ENCODE peak calls at places on chromosomes 13 and 19, in nine cellular contexts. O is cardiac muscle cell; A is DND-41; U is dorsolateral prefrontal cortex; B is mucosa of descending colon; S is heart right ventricle; J is CD8-positive, alpha-beta T cell; Q is A549; Z is tibial nerve. N is an unnamed sample.

GRCh38 chr19:40539070-40539469 is 37.6 kb upstream of the SHKBP1 start:
- DNase-seq in B (no peak), S (no peak), O (no peak), A (no peak), J (no peak), Q (peak; percentile 69), Z (no peak), U (peak; percentile 22), N (no peak)

GRCh38 chr19:16714702-16715294 is 4.8 kb upstream of the NWD1 start:
- DNase-seq in Q (peak; percentile 52), A (peak; percentile 61), S (peak; percentile 47), Z (peak; percentile 54), O (peak; percentile 59), U (peak; percentile 42), B (peak; percentile 73), J (peak; percentile 30), N (no peak)

GRCh38 chr13:114110091-114110829 is 22.2 kb downstream of the RASA3 start:
- DNase-seq in Q (peak; percentile 13), J (peak; percentile 79), B (no peak), A (peak; percentile 83), Z (no peak), U (no peak), S (no peak), O (no peak), N (no peak)

GRCh38 chr19:27896091-27896490 is 1316.9 kb downstream of the UQCRFS1 start:
- DNase-seq in Q (no peak), Z (no peak), A (no peak), J (no peak), O (no peak), U (no peak), B (no peak), S (no peak), N (no peak)

GRCh38 chr19:49157445-49158224 is at the start of gene TRPM4:
- DNase-seq in U (peak; percentile 76), O (peak; percentile 82), Z (peak; percentile 85), B (peak; percentile 98), J (no peak), S (peak; percentile 96), A (peak; percentile 66), Q (peak; percentile 84), N (peak; percentile 69)

GRCh38 chr13:67369895-67370660 is 139.9 kb upstream of the PCDH9 start:
- DNase-seq in B (no peak), S (no peak), Z (no peak), O (peak; percentile 92), U (no peak), J (no peak), A (no peak), Q (no peak), N (no peak)

GRCh38 chr19:42443944-42444398 is 1.2 kb upstream of the CXCL17 start:
- DNase-seq in A (no peak), Z (no peak), B (peak; percentile 44), U (no peak), J (no peak), Q (no peak), S (no peak), O (no peak), N (no peak)

GRCh38 chr13:66501187-66501586 is 728.9 kb downstream of the PCDH9 start:
- DNase-seq in A (no peak), S (no peak), U (no peak), Z (no peak), J (no peak), Q (peak; percentile 7), O (peak; percentile 60), B (no peak), N (no peak)

GRCh38 chr13:43077906-43078305 is 54.5 kb downstream of the DNAJC15 start:
- DNase-seq in A (no peak), S (no peak), Q (no peak), B (no peak), Z (no peak), J (no peak), O (no peak), U (no peak), N (no peak)

GRCh38 chr13:94073006-94073744 is 406.3 kb downstream of the DCT start:
- DNase-seq in J (no peak), B (no peak), U (no peak), A (no peak), Z (no peak), S (no peak), Q (no peak), O (peak; percentile 83), N (peak; percentile 42)

GRCh38 chr19:40565910-40566495 is 10.7 kb upstream of the SHKBP1 start:
- DNase-seq in J (no peak), S (no peak), Q (no peak), O (no peak), B (no peak), U (no peak), A (no peak), Z (no peak), N (no peak)

GRCh38 chr13:37342205-37342604 is 236.7 kb upstream of the CSNK1A1L start:
- DNase-seq in O (no peak), U (no peak), B (no peak), J (no peak), S (no peak), A (no peak), Z (no peak), Q (no peak), N (no peak)

GRCh38 chr13:85833938-85834337 is 34.7 kb upstream of the SLITRK6 start:
- DNase-seq in J (no peak), B (no peak), O (no peak), U (no peak), S (no peak), Q (no peak), Z (no peak), A (no peak), N (no peak)

GRCh38 chr19:41362143-41362847 is 1.7 kb downstream of the B9D2 start:
- DNase-seq in O (no peak), S (no peak), J (no peak), U (no peak), A (no peak), Z (no peak), Q (peak; percentile 68), B (peak; percentile 48), N (no peak)

GRCh38 chr13:50127017-50127725 is 111.9 kb downstream of the KCNRG start:
- DNase-seq in J (peak; percentile 49), B (peak; percentile 67), U (no peak), S (peak; percentile 58), A (no peak), O (peak; percentile 76), Z (peak; percentile 59), Q (no peak), N (no peak)

GRCh38 chr13:48492123-48493075 is 40.5 kb downstream of the RCBTB2 start:
- DNase-seq in S (peak; percentile 79), Q (no peak), J (peak; percentile 74), Z (peak; percentile 63), B (peak; percentile 66), O (peak; percentile 91), A (peak; percentile 94), U (peak; percentile 64), N (no peak)

DNA sequence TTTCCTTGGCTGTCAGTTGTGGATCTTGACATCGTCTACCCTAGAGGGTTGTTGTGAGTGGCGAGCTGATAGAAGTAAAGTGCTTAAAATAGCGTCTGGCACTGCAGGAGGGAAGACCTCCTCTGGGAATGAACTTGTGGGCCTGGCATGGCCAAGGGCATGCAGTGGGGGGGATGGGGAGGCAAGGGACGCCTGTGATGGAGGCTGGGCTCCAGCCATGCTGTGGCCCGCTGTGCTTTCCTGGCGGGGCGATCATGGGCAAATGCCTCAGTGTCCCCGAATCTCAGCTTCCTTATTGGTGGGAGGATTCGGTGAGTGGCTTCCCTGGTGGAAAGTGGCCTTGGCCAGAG is 10.7 kb downstream of the CARM1 start:
- DNase-seq in O (no peak), Q (no peak), Z (no peak), A (no peak), B (no peak), U (no peak), S (peak; percentile 57), J (no peak), N (no peak)
- H3K4me3 ChIP-seq in O (no peak overlapping the region), Q (no peak overlapping the region), Z (no peak overlapping the region), A (no peak overlapping the region), B (no peak overlapping the region), U (no peak overlapping the region), S (no peak overlapping the region), J (no peak overlapping the region), N (no peak overlapping the region)

GRCh38 chr13:108176685-108177274 is 38.6 kb downstream of the LIG4 start:
- DNase-seq in B (peak; percentile 69), A (peak; percentile 42), Z (peak; percentile 34), O (peak; percentile 29), S (no peak), J (peak; percentile 54), U (peak; percentile 10), Q (peak; percentile 25), N (no peak)
- TF ChIP-seq CTCF in B (no peak), A (peak; percentile 55), Z (no peak), O (peak; percentile 40), S (no peak), J (peak; percentile 69), U (peak; percentile 42), Q (no peak), N (peak; percentile 55)

GRCh38 chr13:74287672-74288169 is 153.5 kb upstream of the KLF12 start:
- DNase-seq in U (peak; percentile 77), O (peak; percentile 81), Z (peak; percentile 60), S (peak; percentile 65), B (peak; percentile 88), Q (peak; percentile 19), J (peak; percentile 85), A (peak; percentile 86), N (no peak)
- H3K4me3 ChIP-seq in U (peak overlapping the region; percentile 58), O (no peak overlapping the region), Z (no peak overlapping the region), S (peak overlapping the region; percentile 50), B (no peak overlapping the region), Q (no peak overlapping the region), J (peak overlapping the region; percentile 35), A (peak overlapping the region; percentile 57), N (no peak overlapping the region)

GRCh38 chr19:34687348-34687747 is 9.9 kb downstream of the ZNF302 start:
- DNase-seq in A (no peak), J (no peak), Q (no peak), O (no peak), S (no peak), Z (no peak), U (no peak), B (no peak), N (no peak)

GRCh38 chr19:34688592-34688991 is 11.1 kb downstream of the ZNF302 start:
- DNase-seq in A (no peak), S (no peak), U (no peak), Z (no peak), O (no peak), B (no peak), Q (no peak), J (no peak), N (no peak)

GRCh38 chr19:34690372-34690771 is 12.9 kb downstream of the ZNF302 start:
- DNase-seq in U (no peak), B (no peak), J (no peak), Q (no peak), Z (no peak), S (no peak), O (no peak), A (no peak), N (no peak)

GRCh38 chr19:34681478-34681877 is 4.0 kb downstream of the ZNF302 start:
- DNase-seq in A (no peak), Z (no peak), S (no peak), J (no peak), O (no peak), B (no peak), U (no peak), Q (no peak), N (no peak)

DNA sequence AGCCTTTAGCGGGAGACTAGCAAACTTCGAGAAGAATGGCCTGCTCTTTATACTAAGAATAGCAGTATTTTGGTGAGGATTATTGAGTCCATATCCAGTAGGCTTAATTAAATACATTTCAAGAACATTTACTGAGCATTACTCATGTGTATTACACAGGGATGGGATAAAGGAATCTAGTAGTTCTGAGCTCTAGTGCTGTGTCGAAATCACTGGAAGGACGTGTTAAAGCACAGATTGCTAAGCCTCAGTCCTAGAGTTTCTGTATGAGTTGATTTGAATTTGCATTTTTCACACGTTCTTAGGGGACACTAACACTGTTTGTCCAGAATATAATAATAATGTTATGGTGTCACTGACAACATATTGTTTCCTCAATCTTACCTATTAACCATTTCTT is 9.0 kb downstream of the ZNF302 start:
- DNase-seq in Z (no peak), A (no peak), S (no peak), J (no peak), Q (no peak), B (no peak), U (no peak), O (no peak), N (no peak)
- TF ChIP-seq CTCF in Z (no peak), A (no peak), S (no peak), J (no peak), Q (no peak), B (no peak), U (no peak), O (no peak), N (no peak)

N was measured in LNCaP clone FGC.